ENCODE peak calls at places on chromosome 4, in six cellular contexts. I is non-pigmented ciliary epithelial cell; O is right atrium auricular region; H is nucleus accumbens; Z is naive thymus-derived CD4-positive, alpha-beta T cell; E is choroid plexus epithelial cell. J is an unnamed sample.

GRCh38 chr4:3235030-3235345 is 14.0 kb upstream of the MSANTD1 start:
- DNase-seq in Z (no peak), H (no peak), O (no peak), I (no peak), E (no peak), J (no peak)

GRCh38 chr4:6497796-6498195 is 25.4 kb upstream of the PPP2R2C start:
- DNase-seq in H (no peak), Z (no peak), E (no peak), I (no peak), O (no peak), J (no peak)

GRCh38 chr4:111890412-111890811 is 254.8 kb upstream of the FAM241A start:
- DNase-seq in I (no peak), Z (no peak), O (no peak), E (no peak), H (no peak), J (no peak)

GRCh38 chr4:6926681-6927478 is 17.3 kb downstream of the TBC1D14 start:
- DNase-seq in Z (peak), I (no peak), H (no peak), E (no peak), O (no peak), J (no peak)

GRCh38 chr4:69073375-69073774 is 22.9 kb upstream of the UGT2B7 start:
- DNase-seq in Z (no peak), O (no peak), I (no peak), H (no peak), E (no peak), J (no peak)

GRCh38 chr4:80011636-80012236 is 61.3 kb downstream of the ANTXR2 start:
- DNase-seq in O (no peak), H (no peak), I (no peak), E (peak), Z (no peak), J (no peak)

GRCh38 chr4:135256111-135256510 is 1054.5 kb upstream of the PABPC4L start:
- DNase-seq in Z (no peak), I (peak), E (peak), H (no peak), O (no peak), J (no peak)

GRCh38 chr4:13657016-13657415 is 29.5 kb upstream of the BOD1L1 start:
- DNase-seq in H (no peak), Z (no peak), O (no peak), I (no peak), E (no peak), J (no peak)

GRCh38 chr4:171813195-171813955 is at the start of gene GALNTL6:
- DNase-seq in O (no peak), I (no peak), E (peak), H (peak), Z (no peak), J (peak)

GRCh38 chr4:41632481-41633073 is 94.6 kb downstream of the LIMCH1 start:
- DNase-seq in H (no peak), O (no peak), Z (no peak), I (no peak), E (no peak), J (no peak)

GRCh38 chr4:40475609-40476008 is 140.5 kb downstream of the CHRNA9 start:
- DNase-seq in H (no peak), I (no peak), Z (no peak), O (no peak), E (no peak), J (no peak)

GRCh38 chr4:119191505-119191904 is 21.0 kb upstream of the USP53 start:
- DNase-seq in I (no peak), H (no peak), Z (no peak), E (no peak), O (no peak), J (no peak)

GRCh38 chr4:8656711-8657380 is 64.3 kb downstream of the CPZ start:
- DNase-seq in O (no peak), H (peak), E (no peak), I (no peak), Z (no peak), J (no peak)

J was measured in endothelial cell.